ENCODE peak calls at places on chromosomes 12 and 14, in six cellular contexts. One of them, this sample, is unnamed.

GRCh38 chr14:105337966-105338365 is 23.4 kb downstream of the PACS2 start:
- DNase-seq in neuronal stem cell: no peak
- DNase-seq in IMR-90: no peak
- DNase-seq in H9: no peak
- DNase-seq in trophoblast cell: no peak
- DNase-seq in mesenchymal stem cell: no peak
- DNase-seq in this sample: no peak

GRCh38 chr14:68630081-68630571 is 162.7 kb downstream of the ZFP36L1 start:
- DNase-seq in mesenchymal stem cell: no peak
- DNase-seq in trophoblast cell: peak
- DNase-seq in neuronal stem cell: no peak
- DNase-seq in IMR-90: no peak
- DNase-seq in H9: no peak
- DNase-seq in this sample: peak

GRCh38 chr12:88418856-88419497 is 161.3 kb downstream of the KITLG start:
- DNase-seq in trophoblast cell: no peak
- DNase-seq in H9: no peak
- DNase-seq in neuronal stem cell: no peak
- DNase-seq in mesenchymal stem cell: peak
- DNase-seq in IMR-90: peak
- DNase-seq in this sample: no peak

GRCh38 chr12:127813147-127813546 is 453.8 kb upstream of the TMEM132C start:
- DNase-seq in IMR-90: no peak
- DNase-seq in mesenchymal stem cell: no peak
- DNase-seq in neuronal stem cell: no peak
- DNase-seq in trophoblast cell: no peak
- DNase-seq in H9: no peak
- DNase-seq in this sample: no peak

GRCh38 chr12:89181271-89181920 is 170.9 kb downstream of the DUSP6 start:
- DNase-seq in trophoblast cell: no peak
- DNase-seq in IMR-90: peak
- DNase-seq in neuronal stem cell: no peak
- DNase-seq in mesenchymal stem cell: peak
- DNase-seq in H9: no peak
- DNase-seq in this sample: no peak

GRCh38 chr14:57761800-57762199 is 104.1 kb downstream of the SLC35F4 start:
- DNase-seq in IMR-90: no peak
- DNase-seq in H9: no peak
- DNase-seq in neuronal stem cell: no peak
- DNase-seq in trophoblast cell: no peak
- DNase-seq in mesenchymal stem cell: no peak
- DNase-seq in this sample: no peak

GRCh38 chr12:4434299-4434698 is 11.3 kb downstream of the FGF6 start:
- DNase-seq in trophoblast cell: no peak
- DNase-seq in mesenchymal stem cell: no peak
- DNase-seq in IMR-90: no peak
- DNase-seq in H9: peak
- DNase-seq in neuronal stem cell: no peak
- DNase-seq in this sample: no peak

GRCh38 chr12:105740970-105741725 is 397.6 kb downstream of the NUAK1 start:
- DNase-seq in mesenchymal stem cell: peak
- DNase-seq in IMR-90: peak
- DNase-seq in H9: no peak
- DNase-seq in trophoblast cell: no peak
- DNase-seq in neuronal stem cell: no peak
- DNase-seq in this sample: no peak

GRCh38 chr12:67648306-67649164 is at the start of gene DYRK2:
- DNase-seq in IMR-90: peak
- DNase-seq in neuronal stem cell: peak
- DNase-seq in mesenchymal stem cell: peak
- DNase-seq in H9: peak
- DNase-seq in trophoblast cell: peak
- DNase-seq in this sample: peak

GRCh38 chr12:28497889-28498411 is 307.7 kb downstream of the CCDC91 start:
- DNase-seq in H9: no peak
- DNase-seq in trophoblast cell: no peak
- DNase-seq in mesenchymal stem cell: no peak
- DNase-seq in IMR-90: peak
- DNase-seq in neuronal stem cell: no peak
- DNase-seq in this sample: no peak

GRCh38 chr14:54168489-54168888 is 211.9 kb upstream of the BMP4 start:
- DNase-seq in H9: no peak
- DNase-seq in IMR-90: no peak
- DNase-seq in neuronal stem cell: no peak
- DNase-seq in trophoblast cell: no peak
- DNase-seq in mesenchymal stem cell: no peak
- DNase-seq in this sample: no peak

GRCh38 chr12:103966736-103967135 is 1.1 kb downstream of the TDG start:
- DNase-seq in neuronal stem cell: no peak
- DNase-seq in IMR-90: no peak
- DNase-seq in mesenchymal stem cell: peak
- DNase-seq in trophoblast cell: no peak
- DNase-seq in H9: no peak
- DNase-seq in this sample: no peak

GRCh38 chr14:91373591-91374245 is 43.9 kb downstream of the CCDC88C start:
- DNase-seq in mesenchymal stem cell: no peak
- DNase-seq in IMR-90: no peak
- DNase-seq in trophoblast cell: no peak
- DNase-seq in H9: no peak
- DNase-seq in neuronal stem cell: no peak
- DNase-seq in this sample: no peak

GRCh38 chr12:46409342-46409741 is 36.8 kb upstream of the SLC38A2 start:
- DNase-seq in H9: no peak
- DNase-seq in neuronal stem cell: no peak
- DNase-seq in IMR-90: no peak
- DNase-seq in mesenchymal stem cell: no peak
- DNase-seq in trophoblast cell: no peak
- DNase-seq in this sample: no peak

GRCh38 chr14:85037411-85037810 is 492.5 kb upstream of the FLRT2 start:
- DNase-seq in neuronal stem cell: no peak
- DNase-seq in H9: no peak
- DNase-seq in trophoblast cell: no peak
- DNase-seq in IMR-90: no peak
- DNase-seq in mesenchymal stem cell: no peak
- DNase-seq in this sample: no peak

GRCh38 chr12:107788690-107789458 is 14.4 kb downstream of the ASCL4 start:
- DNase-seq in mesenchymal stem cell: no peak
- DNase-seq in H9: no peak
- DNase-seq in trophoblast cell: no peak
- DNase-seq in neuronal stem cell: no peak
- DNase-seq in IMR-90: no peak
- DNase-seq in this sample: no peak

GRCh38 chr12:112473056-112473455 is 54.3 kb downstream of the PTPN11 start:
- DNase-seq in neuronal stem cell: no peak
- DNase-seq in H9: no peak
- DNase-seq in trophoblast cell: no peak
- DNase-seq in mesenchymal stem cell: peak
- DNase-seq in IMR-90: no peak
- DNase-seq in this sample: no peak

GRCh38 chr14:82759691-82760090 is 1226.0 kb upstream of the SEL1L start:
- DNase-seq in H9: no peak
- DNase-seq in trophoblast cell: no peak
- DNase-seq in IMR-90: no peak
- DNase-seq in neuronal stem cell: no peak
- DNase-seq in mesenchymal stem cell: no peak
- DNase-seq in this sample: no peak

GRCh38 chr12:55996201-55996714 is 818 bp upstream of the SUOX start:
- DNase-seq in H9: peak
- DNase-seq in mesenchymal stem cell: peak
- DNase-seq in IMR-90: peak
- DNase-seq in trophoblast cell: peak
- DNase-seq in neuronal stem cell: peak
- DNase-seq in this sample: no peak

GRCh38 chr14:104091061-104091926 is 5.8 kb downstream of the ASPG start:
- DNase-seq in mesenchymal stem cell: no peak
- DNase-seq in trophoblast cell: no peak
- DNase-seq in neuronal stem cell: no peak
- DNase-seq in IMR-90: no peak
- DNase-seq in H9: no peak
- DNase-seq in this sample: peak

GRCh38 chr14:27995688-27996087 is 770.9 kb upstream of the FOXG1 start:
- DNase-seq in trophoblast cell: no peak
- DNase-seq in IMR-90: no peak
- DNase-seq in neuronal stem cell: no peak
- DNase-seq in H9: no peak
- DNase-seq in mesenchymal stem cell: no peak
- DNase-seq in this sample: no peak

GRCh38 chr14:102043251-102044025 is 43.4 kb downstream of the HSP90AA1 start:
- DNase-seq in trophoblast cell: no peak
- DNase-seq in neuronal stem cell: no peak
- DNase-seq in mesenchymal stem cell: no peak
- DNase-seq in IMR-90: no peak
- DNase-seq in H9: no peak
- DNase-seq in this sample: no peak

GRCh38 chr12:124276337-124276736 is 18.6 kb upstream of the RFLNA start:
- DNase-seq in mesenchymal stem cell: no peak
- DNase-seq in IMR-90: no peak
- DNase-seq in H9: no peak
- DNase-seq in trophoblast cell: no peak
- DNase-seq in neuronal stem cell: no peak
- DNase-seq in this sample: no peak

GRCh38 chr12:124270671-124271070 is 24.2 kb upstream of the RFLNA start:
- DNase-seq in IMR-90: no peak
- DNase-seq in trophoblast cell: no peak
- DNase-seq in neuronal stem cell: no peak
- DNase-seq in mesenchymal stem cell: no peak
- DNase-seq in H9: no peak
- DNase-seq in this sample: no peak

GRCh38 chr12:124278389-124279101 is 16.3 kb upstream of the RFLNA start:
- DNase-seq in H9: no peak
- DNase-seq in mesenchymal stem cell: no peak
- DNase-seq in IMR-90: no peak
- DNase-seq in neuronal stem cell: no peak
- DNase-seq in trophoblast cell: no peak
- DNase-seq in this sample: no peak

GRCh38 chr12:124277394-124278222 is 17.3 kb upstream of the RFLNA start:
- DNase-seq in H9: no peak
- DNase-seq in neuronal stem cell: no peak
- DNase-seq in mesenchymal stem cell: no peak
- DNase-seq in IMR-90: no peak
- DNase-seq in trophoblast cell: no peak
- DNase-seq in this sample: no peak

DNA sequence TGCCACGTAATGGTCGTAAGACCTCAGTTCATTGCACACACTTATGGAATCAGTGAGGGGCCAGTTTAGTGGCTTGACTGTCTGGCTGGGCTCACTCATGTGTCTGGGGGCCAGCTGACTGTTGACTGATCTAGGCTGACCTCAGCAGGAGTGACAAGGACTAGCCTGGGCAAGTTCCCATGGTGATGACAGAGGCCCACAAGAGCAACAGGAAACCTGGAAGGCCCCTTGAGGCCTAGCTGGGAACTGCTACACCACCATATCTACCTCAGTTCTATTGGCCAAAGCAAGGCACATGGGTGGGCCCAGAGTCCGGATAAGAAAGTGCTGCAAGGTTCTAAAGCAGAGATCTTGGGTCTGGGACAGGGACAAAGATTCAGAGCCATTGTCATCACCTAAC is 21.3 kb upstream of the RFLNA start:
- DNase-seq in H9: peak
- DNase-seq in neuronal stem cell: no peak
- DNase-seq in mesenchymal stem cell: peak
- DNase-seq in trophoblast cell: peak
- DNase-seq in IMR-90: peak
- DNase-seq in this sample: peak
- H2BK120ac ChIP-seq in H9: no peak
- H2BK120ac ChIP-seq in neuronal stem cell: no peak
- H2BK120ac ChIP-seq in mesenchymal stem cell: no peak
- H2BK120ac ChIP-seq in trophoblast cell: peak
- H2BK120ac ChIP-seq in IMR-90: peak
- H2BK120ac ChIP-seq in this sample: peak

DNA sequence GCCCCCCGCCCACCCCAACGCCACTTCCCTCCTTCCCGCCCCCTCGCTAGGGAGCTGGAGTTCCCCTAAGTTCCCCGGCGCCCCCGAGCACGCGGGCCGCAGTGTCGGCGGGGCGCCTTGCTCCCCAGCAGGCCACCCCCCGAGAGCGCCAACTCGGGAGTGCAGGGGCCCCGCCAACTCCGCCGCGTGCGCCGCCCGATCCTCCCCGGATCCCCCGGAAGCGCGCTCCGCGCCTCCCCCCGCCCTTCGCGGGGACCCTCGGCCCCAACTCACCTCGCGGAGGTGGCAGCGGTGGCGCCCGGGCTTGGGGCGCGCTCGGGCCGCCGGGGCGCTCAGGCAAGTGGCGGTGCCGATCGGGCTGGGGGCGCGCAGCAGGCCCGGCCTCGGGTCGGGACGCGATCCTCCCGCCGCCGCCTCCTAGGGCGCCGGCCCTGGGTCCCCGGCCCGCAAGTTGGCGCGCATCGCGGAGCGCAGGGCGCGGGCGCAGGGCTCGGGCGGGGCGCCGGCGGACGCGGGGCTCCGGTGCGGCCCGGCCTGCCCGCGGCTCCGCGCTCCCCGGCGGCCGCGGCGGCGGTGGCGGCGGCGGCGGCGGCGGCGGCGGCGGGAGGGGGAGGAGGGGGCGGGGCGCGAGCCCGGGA is at the start of gene NCOR2:
- DNase-seq in trophoblast cell: no peak
- DNase-seq in neuronal stem cell: no peak
- DNase-seq in mesenchymal stem cell: no peak
- DNase-seq in H9: no peak
- DNase-seq in IMR-90: no peak
- DNase-seq in this sample: no peak
- H2BK120ac ChIP-seq in trophoblast cell: peak
- H2BK120ac ChIP-seq in neuronal stem cell: peak
- H2BK120ac ChIP-seq in mesenchymal stem cell: peak
- H2BK120ac ChIP-seq in H9: no peak
- H2BK120ac ChIP-seq in IMR-90: peak
- H2BK120ac ChIP-seq in this sample: peak

GRCh38 chr12:12645485-12645884 is 33.8 kb downstream of the CREBL2 start:
- DNase-seq in IMR-90: peak
- DNase-seq in H9: peak
- DNase-seq in mesenchymal stem cell: peak
- DNase-seq in trophoblast cell: no peak
- DNase-seq in neuronal stem cell: no peak
- DNase-seq in this sample: no peak
- H2BK120ac ChIP-seq in IMR-90: peak
- H2BK120ac ChIP-seq in H9: no peak
- H2BK120ac ChIP-seq in mesenchymal stem cell: no peak
- H2BK120ac ChIP-seq in trophoblast cell: no peak
- H2BK120ac ChIP-seq in neuronal stem cell: no peak
- H2BK120ac ChIP-seq in this sample: no peak

DNA sequence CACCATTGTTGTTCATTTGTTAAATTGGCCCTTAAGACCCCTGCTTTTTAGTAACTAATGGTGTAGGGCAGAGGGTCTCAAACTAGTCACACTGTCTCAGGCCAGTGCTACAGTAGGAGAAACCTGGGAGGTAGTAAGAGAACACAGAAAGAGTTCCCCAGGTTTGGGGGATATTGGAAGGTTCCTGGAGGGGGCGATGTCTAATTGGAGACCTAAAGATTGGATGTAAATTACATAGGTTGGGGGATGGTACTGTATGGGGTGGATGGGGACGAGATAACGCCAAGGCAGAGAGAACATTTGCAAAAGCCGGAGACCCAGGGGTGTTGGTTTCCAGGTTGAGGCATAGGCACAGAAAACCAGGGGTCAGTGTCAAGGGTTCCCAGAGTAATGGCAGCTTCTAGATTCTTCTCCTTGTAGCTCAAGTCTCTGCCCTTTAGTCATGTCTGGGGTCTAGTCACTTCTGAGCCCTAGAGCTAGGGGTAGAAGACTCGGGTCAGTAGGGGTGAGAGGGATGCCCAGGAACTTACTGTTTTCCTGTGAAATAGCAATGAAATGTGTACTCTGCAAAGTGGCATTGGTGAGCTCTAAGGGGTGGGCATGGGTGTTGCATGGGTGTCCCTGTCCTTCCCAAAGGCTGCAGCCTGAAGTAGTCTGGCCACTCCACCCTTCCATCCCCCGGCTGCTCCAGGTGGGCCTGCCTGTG is 21.8 kb downstream of the PLEKHG3 start:
- DNase-seq in H9: no peak
- DNase-seq in mesenchymal stem cell: no peak
- DNase-seq in trophoblast cell: no peak
- DNase-seq in neuronal stem cell: no peak
- DNase-seq in IMR-90: no peak
- DNase-seq in this sample: no peak
- H2BK120ac ChIP-seq in H9: no peak
- H2BK120ac ChIP-seq in mesenchymal stem cell: no peak
- H2BK120ac ChIP-seq in trophoblast cell: no peak
- H2BK120ac ChIP-seq in neuronal stem cell: no peak
- H2BK120ac ChIP-seq in IMR-90: no peak
- H2BK120ac ChIP-seq in this sample: no peak